ENCODE peak calls at places on chromosomes 11 and 22, in five cellular contexts. O is AG04450, I is kidney, V is psoas muscle, Q is A673. G is an unnamed sample.

GRCh38 chr22:49362393-49362792 is 465.3 kb downstream of the BRD1 start:
- DNase-seq in Q (no peak), O (no peak), V (no peak), I (no peak), G (no peak)

GRCh38 chr22:32206774-32207758 is 2.2 kb upstream of the RFPL2 start:
- DNase-seq in V (no peak), I (no peak), O (no peak), Q (peak; percentile 28), G (no peak)

GRCh38 chr11:3091081-3091845 is 34.0 kb upstream of the CARS1 start:
- DNase-seq in V (no peak), I (peak; percentile 64), O (no peak), Q (no peak), G (peak; percentile 67)

GRCh38 chr22:45069925-45070324 is 60.1 kb upstream of the PHF21B start:
- DNase-seq in Q (no peak), I (no peak), O (no peak), V (no peak), G (no peak)

GRCh38 chr11:17256512-17256911 is 20.0 kb upstream of the NUCB2 start:
- DNase-seq in V (no peak), Q (peak; percentile 17), O (peak; percentile 90), I (no peak), G (no peak)

GRCh38 chr11:119323532-119324033 is 6.7 kb upstream of the MCAM start:
- DNase-seq in V (peak; percentile 81), Q (peak; percentile 85), I (no peak), O (no peak), G (no peak)

GRCh38 chr11:90874971-90875370 is 652.1 kb upstream of the CHORDC1 start:
- DNase-seq in Q (peak; percentile 33), V (no peak), O (no peak), I (no peak), G (no peak)

GRCh38 chr11:6604081-6604626 is 580 bp downstream of the ILK start:
- DNase-seq in V (peak; percentile 65), O (no peak), Q (peak; percentile 51), I (peak; percentile 82), G (no peak)

GRCh38 chr11:13486926-13487660 is 8.7 kb downstream of the PTH start:
- DNase-seq in I (peak; percentile 83), O (no peak), Q (peak; percentile 17), V (no peak), G (peak; percentile 65)

GRCh38 chr22:37809672-37810333 is 2.1 kb downstream of the GCAT start:
- DNase-seq in O (no peak), Q (no peak), V (no peak), I (no peak), G (no peak)

GRCh38 chr22:29308791-29309262 is 2.4 kb downstream of the GAS2L1 start:
- DNase-seq in Q (no peak), I (no peak), V (no peak), O (no peak), G (peak; percentile 75)

GRCh38 chr22:49033616-49034015 is 794.1 kb downstream of the BRD1 start:
- DNase-seq in Q (no peak), V (peak; percentile 26), O (no peak), I (peak; percentile 42), G (no peak)

GRCh38 chr11:10941429-10941828 is 83.6 kb upstream of the ZBED5 start:
- DNase-seq in V (no peak), Q (no peak), I (no peak), O (no peak), G (peak; percentile 44)

GRCh38 chr11:117724104-117724503 is 72.9 kb downstream of the DSCAML1 start:
- DNase-seq in I (no peak), V (no peak), O (no peak), Q (no peak), G (no peak)

GRCh38 chr22:28395920-28396447 is 283.7 kb downstream of the TTC28 start:
- DNase-seq in I (no peak), O (no peak), V (no peak), Q (no peak), G (no peak)

GRCh38 chr11:58577441-58578135 is 1.3 kb upstream of the ZFP91 start:
- DNase-seq in O (peak; percentile 77), Q (peak; percentile 46), I (peak; percentile 86), V (peak; percentile 74), G (peak; percentile 67)

GRCh38 chr22:26033071-26033470 is 136.2 kb upstream of the SEZ6L start:
- DNase-seq in V (no peak), O (no peak), Q (no peak), I (no peak), G (no peak)

GRCh38 chr11:75513250-75513649 is 12.5 kb downstream of the GDPD5 start:
- DNase-seq in V (no peak), I (no peak), Q (no peak), O (no peak), G (no peak)

GRCh38 chr11:37449146-37449545 is 851.1 kb upstream of the RAG2 start:
- DNase-seq in I (no peak), O (peak; percentile 32), V (no peak), Q (peak; percentile 94), G (no peak)

GRCh38 chr11:75350743-75351540 is 519 bp downstream of the ARRB1 start:
- DNase-seq in V (peak; percentile 78), Q (peak; percentile 62), O (no peak), I (peak; percentile 88), G (peak; percentile 88)

GRCh38 chr11:76293189-76293631 is 86.9 kb upstream of the WNT11 start:
- DNase-seq in V (no peak), O (no peak), Q (no peak), I (no peak), G (no peak)

GRCh38 chr11:5291207-5291838 is 10.4 kb downstream of the OR51B4 start:
- DNase-seq in O (no peak), I (no peak), Q (peak; percentile 10), V (no peak), G (no peak)

GRCh38 chr11:99422581-99423434 is 402.1 kb downstream of the CNTN5 start:
- DNase-seq in V (no peak), O (no peak), I (no peak), Q (no peak), G (no peak)

GRCh38 chr22:49053574-49053973 is 774.1 kb downstream of the BRD1 start:
- DNase-seq in Q (no peak), V (no peak), I (no peak), O (no peak), G (no peak)

GRCh38 chr11:65491614-65492386 is 7.0 kb upstream of the MALAT1 start:
- DNase-seq in O (no peak), I (peak; percentile 95), V (peak; percentile 92), Q (peak; percentile 98), G (peak; percentile 87)

DNA sequence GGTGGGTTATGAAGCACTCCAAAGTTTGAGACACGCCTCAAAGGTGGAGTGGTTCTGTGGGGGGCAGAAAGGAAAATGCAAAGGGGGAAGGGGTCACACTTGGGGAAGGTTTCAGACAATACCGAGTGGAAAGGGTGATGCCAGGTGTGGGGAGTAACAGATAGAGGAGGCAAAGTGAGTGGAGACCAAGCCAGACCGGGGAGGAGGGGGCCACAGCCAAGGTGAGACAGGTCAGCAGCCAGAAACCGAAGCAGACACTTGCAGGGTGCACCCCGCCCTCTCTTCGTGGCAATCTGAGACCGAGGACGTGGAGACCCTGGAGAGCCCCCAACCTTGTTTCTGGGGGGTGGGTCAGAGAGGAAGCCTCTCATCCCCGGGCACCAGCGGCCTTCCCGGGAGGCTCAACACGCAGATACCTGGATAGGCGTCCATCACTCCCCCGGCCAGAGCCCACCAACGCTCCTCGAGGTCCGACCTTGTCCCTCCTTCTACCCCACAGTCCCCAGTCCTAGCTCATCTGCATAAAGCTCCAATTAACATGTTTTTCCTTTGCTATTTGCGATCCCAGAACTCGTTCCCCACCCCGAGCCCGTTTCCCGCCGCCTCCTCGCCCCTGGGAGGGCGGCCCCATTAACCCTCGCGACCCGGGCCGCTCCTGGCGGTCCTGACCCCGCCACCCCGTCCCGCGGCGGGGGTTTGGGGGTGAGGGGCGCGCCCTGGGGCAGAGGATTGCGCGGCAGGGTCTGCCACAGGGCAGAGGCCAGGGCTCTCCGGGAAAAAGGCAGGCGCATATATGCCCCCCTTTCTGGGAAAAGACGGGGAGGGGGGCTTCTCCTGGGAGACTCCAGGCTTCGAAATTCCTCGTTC is 21.8 kb downstream of the RTN4RL2 start:
- DNase-seq in I (no peak), Q (no peak), V (no peak), O (no peak), G (peak; percentile 69)
- H3K4me3 ChIP-seq in I (peak overlapping the region; percentile 36), Q (peak overlapping the region; percentile 61), V (peak overlapping the region; percentile 61), O (peak overlapping the region; percentile 54), G (no peak overlapping the region)

DNA sequence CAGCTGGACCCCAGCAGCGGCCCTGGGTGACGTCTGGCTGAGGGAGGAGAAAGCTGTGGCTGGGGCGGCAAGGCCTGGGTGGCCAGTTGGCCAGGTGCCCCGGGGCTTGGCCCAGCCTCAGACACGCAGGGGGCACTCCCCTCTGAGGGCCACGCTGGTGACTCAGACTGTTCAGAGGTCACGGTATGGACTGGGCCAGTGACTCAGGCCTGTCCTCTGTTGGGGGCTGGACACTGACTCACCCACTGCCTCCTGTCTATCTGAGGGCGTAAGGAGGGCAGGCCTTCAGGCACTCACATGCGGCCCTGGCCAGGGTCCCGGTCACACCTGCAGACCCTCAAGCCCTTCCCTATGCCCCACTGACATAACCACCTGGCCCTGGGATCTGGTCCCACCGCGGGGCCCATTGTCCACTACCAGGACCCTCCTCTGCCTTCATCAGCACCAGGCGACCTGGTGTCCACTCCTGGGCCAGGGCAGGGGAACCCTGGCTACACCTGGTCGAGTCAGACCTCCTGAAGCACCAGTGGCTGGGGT is 3.7 kb upstream of the MUC5AC start:
- DNase-seq in O (peak; percentile 81), Q (no peak), V (peak; percentile 73), I (peak; percentile 91), G (peak; percentile 78)
- H3K27ac ChIP-seq in O (peak overlapping the region; percentile 85), Q (no peak overlapping the region), V (no peak overlapping the region), I (no peak overlapping the region), G (no peak overlapping the region)

GRCh38 chr22:22031183-22031560 is 48.6 kb upstream of the TOP3B start:
- DNase-seq in O (no peak), I (no peak), Q (no peak), V (no peak), G (no peak)

GRCh38 chr22:22032906-22033802 is 50.6 kb upstream of the TOP3B start:
- DNase-seq in Q (peak; percentile 15), I (no peak), O (no peak), V (no peak), G (no peak)

GRCh38 chr22:22031571-22031970 is 49.0 kb upstream of the TOP3B start:
- DNase-seq in O (no peak), Q (no peak), I (no peak), V (no peak), G (no peak)

GRCh38 chr22:22032099-22032905 is 49.7 kb upstream of the TOP3B start:
- DNase-seq in Q (no peak), V (no peak), I (no peak), O (no peak), G (no peak)

GRCh38 chr22:22030493-22031182 is 48.1 kb upstream of the TOP3B start:
- DNase-seq in O (no peak), Q (no peak), V (peak; percentile 61), I (no peak), G (no peak)
- TF ChIP-seq CTCF in O (peak; percentile 60), Q (peak; percentile 25), V (no peak), I (no peak), G (no peak)

GRCh38 chr11:132959663-132960062 is 572.6 kb downstream of the OPCML start:
- DNase-seq in V (no peak), O (no peak), Q (no peak), I (no peak), G (no peak)

GRCh38 chr11:132961453-132961852 is 570.8 kb downstream of the OPCML start:
- DNase-seq in V (no peak), I (no peak), O (no peak), Q (no peak), G (no peak)

GRCh38 chr11:132962026-132962425 is 570.3 kb downstream of the OPCML start:
- DNase-seq in V (no peak), I (no peak), Q (peak; percentile 47), O (peak; percentile 48), G (no peak)

GRCh38 chr11:132960679-132961078 is 571.6 kb downstream of the OPCML start:
- DNase-seq in Q (no peak), V (no peak), O (no peak), I (no peak), G (no peak)

GRCh38 chr11:132960273-132960672 is 572.0 kb downstream of the OPCML start:
- DNase-seq in V (no peak), O (no peak), I (no peak), Q (no peak), G (no peak)
- H3K4me3 ChIP-seq in V (no peak overlapping the region), O (no peak overlapping the region), I (no peak overlapping the region), Q (no peak overlapping the region), G (no peak overlapping the region)